ENCODE peak calls at places on chromosome 12, in eight cellular contexts. E, R, G, M, F, A, X and U are unnamed samples. For H3K4me1, the result is how much of the 10 kb centered on the place peaks cover.

GRCh38 chr12:122725452-122725851 is 5.2 kb downstream of the HCAR1 start:
- DNase-seq in E (no peak), R (no peak), G (no peak), M (no peak), F (no peak), A (no peak), X (no peak), U (no peak)

GRCh38 chr12:29103539-29103974 is 45.5 kb upstream of the FAR2 start:
- DNase-seq in E (no peak), R (no peak), G (no peak), M (no peak), F (no peak), A (no peak), X (no peak), U (no peak)

GRCh38 chr12:47753021-47754001 is 5.4 kb downstream of the RAPGEF3 start:
- DNase-seq in E (no peak), R (no peak), G (no peak), M (peak), F (no peak), A (peak), X (peak), U (peak)

GRCh38 chr12:7107181-7108041 is 1.6 kb downstream of the C1RL start:
- DNase-seq in E (no peak), R (no peak), G (peak), M (no peak), F (no peak), A (peak), X (no peak), U (no peak)

GRCh38 chr12:115799610-115800009 is 477.9 kb downstream of the MED13L start:
- DNase-seq in E (no peak), R (no peak), G (no peak), M (no peak), F (no peak), A (no peak), X (no peak), U (no peak)

GRCh38 chr12:53482626-53483165 is 16.6 kb downstream of the MAP3K12 start:
- DNase-seq in E (no peak), R (no peak), G (no peak), M (no peak), F (no peak), A (peak), X (no peak), U (no peak)

GRCh38 chr12:13586361-13586760 is 389.8 kb downstream of the EMP1 start:
- DNase-seq in E (no peak), R (no peak), G (no peak), M (no peak), F (no peak), A (no peak), X (no peak), U (no peak)

GRCh38 chr12:119235352-119235751 is 56.6 kb downstream of the HSPB8 start:
- DNase-seq in E (no peak), R (no peak), G (peak), M (no peak), F (no peak), A (no peak), X (no peak), U (no peak)

GRCh38 chr12:66329941-66330340 is 27.6 kb downstream of the HELB start:
- DNase-seq in E (peak), R (peak), G (no peak), M (no peak), F (no peak), A (no peak), X (no peak), U (no peak)

GRCh38 chr12:47995976-47996375 is 8.3 kb downstream of the COL2A1 start:
- DNase-seq in E (peak), R (peak), G (no peak), M (no peak), F (no peak), A (no peak), X (no peak), U (no peak)

GRCh38 chr12:53410951-53411350 is 12.7 kb upstream of the AMHR2 start:
- DNase-seq in E (no peak), R (no peak), G (no peak), M (no peak), F (no peak), A (no peak), X (no peak), U (no peak)

GRCh38 chr12:121505513-121505912 is 75.3 kb downstream of the KDM2B start:
- DNase-seq in E (peak), R (peak), G (no peak), M (no peak), F (no peak), A (no peak), X (no peak), U (no peak)

GRCh38 chr12:115611477-115611876 is 666.0 kb downstream of the MED13L start:
- DNase-seq in E (no peak), R (no peak), G (no peak), M (peak), F (no peak), A (no peak), X (no peak), U (peak)

GRCh38 chr12:7369274-7369729 is 65.4 kb downstream of the ACSM4 start:
- DNase-seq in E (no peak), R (no peak), G (no peak), M (peak), F (peak), A (no peak), X (no peak), U (peak)

GRCh38 chr12:90520002-90520734 is 434.8 kb downstream of the CCER1 start:
- DNase-seq in E (no peak), R (no peak), G (no peak), M (no peak), F (no peak), A (no peak), X (no peak), U (no peak)

GRCh38 chr12:115383668-115384067 is 699.7 kb upstream of the TBX3 start:
- DNase-seq in E (peak), R (peak), G (peak), M (no peak), F (no peak), A (no peak), X (no peak), U (no peak)

GRCh38 chr12:11840350-11840749 is 190.9 kb downstream of the ETV6 start:
- DNase-seq in E (no peak), R (no peak), G (no peak), M (no peak), F (no peak), A (no peak), X (peak), U (no peak)

GRCh38 chr12:19605720-19606119 is 166.4 kb downstream of the AEBP2 start:
- DNase-seq in E (no peak), R (no peak), G (peak), M (no peak), F (no peak), A (no peak), X (no peak), U (no peak)

GRCh38 chr12:34126239-34126641 is 103.9 kb downstream of the ALG10 start:
- DNase-seq in E (no peak), R (no peak), G (no peak), M (no peak), F (no peak), A (no peak), X (no peak), U (no peak)
- H3K4me3 ChIP-seq in E (no peak), R (no peak), G (no peak), M (peak), F (no peak), A (peak), X (peak), U (no peak)

DNA sequence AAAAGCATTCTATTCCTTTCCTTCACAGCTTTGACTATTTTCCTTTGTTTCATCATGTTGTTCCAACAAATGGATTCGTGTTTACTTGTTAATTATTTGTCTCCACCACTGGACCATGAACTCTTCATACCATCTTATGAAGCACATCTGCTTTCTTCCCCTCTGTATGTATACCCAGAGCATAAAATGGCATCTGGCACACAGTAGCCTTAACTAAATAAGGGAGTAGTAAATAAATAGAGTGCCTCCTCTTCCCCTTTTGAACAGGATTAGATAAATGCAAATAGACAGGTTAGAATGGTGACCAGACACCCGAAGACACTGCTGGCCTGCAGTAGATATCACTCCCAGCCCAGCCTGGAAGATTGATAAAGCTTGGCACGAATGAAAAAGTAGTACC is 6.9 kb downstream of the GALNT4 start:
- DNase-seq in E (no peak), R (no peak), G (no peak), M (no peak), F (no peak), A (no peak), X (no peak), U (no peak)
- H3K4me1 ChIP-seq in E (under half), R (under half), G (half or more), M (under half), F (under half), A (under half), X (under half), U (under half)

DNA sequence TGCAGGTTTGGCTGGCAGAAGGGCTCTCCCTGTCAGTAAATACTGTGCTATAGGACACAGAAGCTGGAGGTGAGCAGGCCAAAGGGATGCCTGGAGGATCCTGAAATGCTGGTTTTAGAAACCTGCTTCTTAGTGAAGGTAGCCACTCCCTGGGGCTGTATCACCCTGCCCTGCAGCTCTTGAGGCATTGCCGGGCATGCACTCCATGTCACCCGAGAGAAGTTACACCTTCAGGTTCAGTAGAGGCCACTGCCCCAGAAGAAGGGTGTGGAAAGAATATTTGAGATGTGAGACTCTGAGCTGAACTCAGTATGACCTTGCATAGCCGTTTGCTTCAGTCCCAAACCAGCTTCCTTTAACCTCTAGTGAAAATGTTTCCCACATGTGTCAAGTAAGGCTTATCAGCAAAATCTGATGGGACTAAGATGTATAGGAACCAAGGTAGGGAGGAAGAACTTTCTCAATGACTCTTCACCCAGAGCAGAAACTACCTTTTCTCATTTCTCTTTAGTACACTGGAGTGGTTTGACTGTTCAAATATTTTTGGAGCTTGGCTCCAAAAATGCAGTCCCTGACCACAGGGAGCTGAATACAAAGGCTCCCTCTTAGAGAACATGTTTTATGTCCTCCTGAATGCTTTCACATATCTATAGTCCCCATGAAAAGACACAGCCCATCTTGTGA is 164.5 kb upstream of the DYRK2 start:
- DNase-seq in E (no peak), R (no peak), G (no peak), M (no peak), F (no peak), A (no peak), X (no peak), U (no peak)
- H3K4me3 ChIP-seq in E (no peak), R (no peak), G (no peak), M (no peak), F (no peak), A (no peak), X (no peak), U (no peak)

GRCh38 chr12:100201604-100202423 is 1.2 kb downstream of the ACTR6 start:
- DNase-seq in E (no peak), R (no peak), G (no peak), M (no peak), F (no peak), A (no peak), X (no peak), U (no peak)

GRCh38 chr12:100197486-100197885 is 3.1 kb upstream of the ACTR6 start:
- DNase-seq in E (no peak), R (no peak), G (no peak), M (no peak), F (no peak), A (no peak), X (no peak), U (no peak)

GRCh38 chr12:100200450-100201181 is at the start of gene ACTR6:
- DNase-seq in E (peak), R (peak), G (peak), M (peak), F (peak), A (peak), X (peak), U (peak)

GRCh38 chr12:100199347-100200136 is 1.1 kb upstream of the ACTR6 start:
- DNase-seq in E (peak), R (peak), G (peak), M (peak), F (no peak), A (peak), X (peak), U (peak)

DNA sequence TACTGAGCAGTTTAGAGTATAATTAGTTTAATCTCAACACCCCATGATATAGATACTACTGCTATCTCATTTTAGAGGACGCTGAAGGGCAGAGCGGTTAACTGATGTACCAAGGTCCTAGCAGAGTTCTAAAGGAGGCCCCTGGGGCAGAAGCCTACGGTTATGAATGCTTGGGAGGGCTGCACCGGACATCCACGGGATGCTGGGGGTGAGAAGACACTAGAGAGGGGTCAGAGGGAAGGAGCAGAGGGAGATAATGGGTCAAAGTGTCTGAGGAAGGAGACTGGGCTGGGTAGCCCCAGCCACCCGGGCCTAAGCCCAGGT is 1.6 kb upstream of the ACTR6 start:
- DNase-seq in E (no peak), R (no peak), G (no peak), M (no peak), F (no peak), A (no peak), X (peak), U (no peak)
- H3K4me1 ChIP-seq in E (under half), R (under half), G (under half), M (under half), F (under half), A (under half), X (under half), U (under half)